ENCODE peak calls at places on chromosomes 5 and 9, in six cellular contexts. P is neuronal stem cell, Y is kidney, R is PC-3, B is adrenal gland, S is small intestine. G is an unnamed sample.

GRCh38 chr5:36492998-36493655 is 113.3 kb upstream of the SLC1A3 start:
- DNase-seq in S (no peak), P (no peak), R (peak; percentile 84), B (no peak), Y (no peak), G (no peak)

GRCh38 chr5:172766287-172767104 is 4.5 kb downstream of the DUSP1 start:
- DNase-seq in P (no peak), B (peak; percentile 96), R (peak; percentile 30), S (peak; percentile 71), Y (peak; percentile 90), G (peak; percentile 63)

GRCh38 chr5:86613459-86613858 is 4.3 kb upstream of the COX7C start:
- DNase-seq in P (no peak), B (no peak), Y (no peak), S (no peak), R (no peak), G (no peak)

GRCh38 chr5:75052461-75053285 is at the start of gene GCNT4:
- DNase-seq in B (peak; percentile 61), S (peak; percentile 41), Y (peak; percentile 85), R (peak; percentile 24), P (peak; percentile 51), G (peak; percentile 47)

GRCh38 chr5:65721775-65722574 is at the start of the genes NLN and SGTB:
- DNase-seq in S (peak; percentile 77), Y (peak; percentile 94), R (peak; percentile 55), P (peak; percentile 86), B (peak; percentile 84), G (peak; percentile 87)

GRCh38 chr9:86308687-86309086 is 26.3 kb upstream of the ISCA1 start:
- DNase-seq in B (no peak), S (no peak), R (no peak), Y (no peak), P (no peak), G (no peak)

GRCh38 chr5:78235289-78235688 is 59.2 kb downstream of the AP3B1 start:
- DNase-seq in S (no peak), P (no peak), B (no peak), R (no peak), Y (no peak), G (no peak)

GRCh38 chr9:122442568-122442967 is 35.2 kb downstream of the OR1J1 start:
- DNase-seq in B (no peak), P (no peak), R (no peak), Y (no peak), S (no peak), G (no peak)

GRCh38 chr9:120711841-120712538 is 2.3 kb downstream of the MEGF9 start:
- DNase-seq in Y (no peak), R (peak; percentile 18), B (no peak), S (peak; percentile 33), P (no peak), G (no peak)

GRCh38 chr5:147818290-147818689 is 13.2 kb downstream of the SPINK1 start:
- DNase-seq in R (peak; percentile 67), P (no peak), S (no peak), Y (no peak), B (no peak), G (no peak)

GRCh38 chr5:59988396-59988795 is 94.9 kb upstream of the PDE4D start:
- DNase-seq in Y (no peak), B (no peak), R (no peak), P (no peak), S (no peak), G (no peak)

GRCh38 chr9:7336356-7337075 is 463.1 kb downstream of the DMAC1 start:
- DNase-seq in B (no peak), R (no peak), Y (no peak), P (no peak), S (no peak), G (no peak)

GRCh38 chr5:131163315-131164119 is 1.5 kb downstream of the HINT1 start:
- DNase-seq in B (no peak), R (peak; percentile 30), P (no peak), Y (no peak), S (peak; percentile 51), G (no peak)

GRCh38 chr9:122551371-122551770 is 1.5 kb upstream of the OR1N2 start:
- DNase-seq in P (no peak), R (no peak), S (no peak), Y (no peak), B (no peak), G (no peak)

GRCh38 chr9:34995288-34996060 is 5.9 kb downstream of the DNAJB5 start:
- DNase-seq in S (no peak), P (no peak), R (no peak), B (peak; percentile 65), Y (peak; percentile 16), G (no peak)

GRCh38 chr5:26568316-26568715 is 470.1 kb downstream of the CDH9 start:
- DNase-seq in Y (peak; percentile 47), R (no peak), P (no peak), S (no peak), B (no peak), G (no peak)

GRCh38 chr5:10912435-10912834 is 151.4 kb upstream of the DAP start:
- DNase-seq in S (no peak), Y (no peak), P (no peak), B (no peak), R (no peak), G (no peak)

GRCh38 chr9:34654317-34655083 is 2.5 kb downstream of the IL11RA start:
- DNase-seq in R (no peak), B (peak; percentile 71), P (no peak), Y (peak; percentile 70), S (no peak), G (no peak)

GRCh38 chr5:553874-554273 is 29.6 kb upstream of the SLC9A3 start:
- DNase-seq in S (peak; percentile 74), Y (no peak), P (no peak), R (peak; percentile 57), B (peak; percentile 20), G (no peak)

GRCh38 chr5:175513726-175514125 is 35.4 kb downstream of the SFXN1 start:
- DNase-seq in S (no peak), P (no peak), R (no peak), Y (no peak), B (no peak), G (no peak)
- H3K27ac ChIP-seq in S (no peak overlapping the region), P (no peak overlapping the region), R (no peak overlapping the region), Y (no peak overlapping the region), B (no peak overlapping the region), G (no peak overlapping the region)

DNA sequence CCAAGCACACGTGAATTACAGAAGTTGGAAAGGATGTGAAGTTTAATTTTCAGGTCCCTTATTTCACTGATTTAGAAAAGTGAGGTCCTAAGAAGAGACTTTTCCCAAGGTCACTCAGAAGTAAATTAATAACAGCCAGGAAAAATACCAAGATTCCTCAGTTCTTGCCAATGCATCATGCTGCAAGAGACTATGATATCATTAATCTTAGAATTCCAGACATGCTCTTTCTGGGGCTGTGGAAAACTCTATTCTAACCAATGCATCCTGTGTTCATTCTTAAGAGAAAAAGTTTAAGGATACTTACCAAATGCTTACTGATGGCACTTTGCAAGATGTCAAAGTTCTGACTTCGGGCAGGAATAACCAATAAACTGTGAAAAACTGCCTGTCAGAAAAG is 42.8 kb downstream of the TEX10 start:
- DNase-seq in Y (no peak), S (no peak), R (no peak), P (no peak), B (no peak), G (no peak)
- H3K36me3 ChIP-seq in Y (peaks cover 7% of the 10 kb centered on the region), S (peaks cover 2% of the 10 kb centered on the region), R (peaks cover 25% of the 10 kb centered on the region), P (peaks cover 97% of the 10 kb centered on the region), B (no peaks in the 10 kb centered on the region), G (peaks cover 12% of the 10 kb centered on the region)

DNA sequence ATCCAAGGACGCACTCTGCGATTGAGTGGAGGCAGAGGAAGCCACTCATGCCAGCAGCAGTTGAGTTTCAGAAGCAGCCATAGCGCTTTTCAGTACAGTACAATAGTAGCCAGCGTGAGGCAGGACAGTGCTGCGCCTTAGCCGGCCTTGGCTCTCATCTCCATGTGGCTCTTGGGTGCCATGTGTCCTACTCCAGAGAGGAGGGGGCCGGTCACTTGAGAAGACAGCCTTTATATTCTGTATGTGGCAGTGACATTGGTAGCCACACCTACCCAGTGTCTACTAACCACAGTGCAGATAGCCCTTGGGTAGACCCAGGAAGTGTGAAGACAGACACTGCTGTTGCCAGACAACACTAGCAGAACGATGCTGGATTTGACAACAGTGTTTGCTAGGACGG is 42.3 kb downstream of the FAM78A start:
- DNase-seq in Y (peak; percentile 42), S (peak; percentile 11), P (no peak), B (no peak), R (no peak), G (peak; percentile 59)
- H3K27ac ChIP-seq in Y (no peak overlapping the region), S (no peak overlapping the region), P (no peak overlapping the region), B (no peak overlapping the region), R (no peak overlapping the region), G (peak overlapping the region; percentile 43)

DNA sequence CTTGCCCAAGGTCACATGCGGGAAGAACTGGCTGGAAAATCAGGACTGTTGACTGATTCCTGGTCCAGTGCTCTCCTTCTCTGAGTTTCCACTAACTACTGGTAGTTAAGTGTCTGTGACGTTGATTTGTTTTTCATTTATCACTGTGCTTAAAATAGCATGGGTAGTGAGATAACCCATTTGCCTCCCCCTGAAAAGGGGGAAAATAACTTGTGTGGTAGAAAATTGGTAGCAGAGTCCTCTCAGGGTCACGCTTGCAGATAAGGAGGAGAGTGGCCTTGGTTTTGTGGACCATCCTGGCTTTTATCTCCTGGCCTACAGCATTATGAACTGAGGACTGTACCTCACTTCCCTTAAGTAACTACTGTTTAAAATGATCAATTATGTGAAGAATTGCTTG is 10.9 kb downstream of the FUBP3 start:
- DNase-seq in P (no peak), S (no peak), B (no peak), R (no peak), Y (no peak), G (no peak)
- H3K36me3 ChIP-seq in P (peaks cover 46% of the 10 kb centered on the region), S (no peaks in the 10 kb centered on the region), B (no peaks in the 10 kb centered on the region), R (peaks cover 7% of the 10 kb centered on the region), Y (no peaks in the 10 kb centered on the region), G (peaks cover 2% of the 10 kb centered on the region)

GRCh38 chr9:93087971-93088655 is 7.9 kb upstream of the CARD19 start:
- DNase-seq in Y (peak; percentile 49), S (no peak), R (no peak), P (no peak), B (peak; percentile 27), G (no peak)
- H3K27ac ChIP-seq in Y (no peak overlapping the region), S (no peak overlapping the region), R (no peak overlapping the region), P (no peak overlapping the region), B (no peak overlapping the region), G (no peak overlapping the region)

GRCh38 chr5:128838631-128839030 is 126.7 kb upstream of the SLC27A6 start:
- DNase-seq in S (no peak), Y (no peak), P (no peak), R (no peak), B (no peak), G (no peak)

GRCh38 chr5:128850049-128850448 is 115.2 kb upstream of the SLC27A6 start:
- DNase-seq in Y (no peak), B (no peak), P (no peak), R (no peak), S (no peak), G (no peak)

GRCh38 chr5:128842241-128842640 is 123.0 kb upstream of the SLC27A6 start:
- DNase-seq in Y (no peak), P (no peak), B (no peak), R (no peak), S (no peak), G (no peak)

GRCh38 chr5:128844354-128844923 is 120.8 kb upstream of the SLC27A6 start:
- DNase-seq in R (peak; percentile 63), S (no peak), P (peak; percentile 6), Y (no peak), B (no peak), G (no peak)
- H3K36me3 ChIP-seq in R (no peaks in the 10 kb centered on the region), S (no peaks in the 10 kb centered on the region), P (no peaks in the 10 kb centered on the region), Y (no peaks in the 10 kb centered on the region), B (no peaks in the 10 kb centered on the region), G (no peaks in the 10 kb centered on the region)

GRCh38 chr5:132417889-132418432 is 48.5 kb downstream of the SLC22A5 start:
- DNase-seq in R (no peak), P (no peak), S (no peak), Y (no peak), B (no peak), G (no peak)
- H3K27ac ChIP-seq in R (no peak overlapping the region), P (no peak overlapping the region), S (peak overlapping the region; percentile 22), Y (no peak overlapping the region), B (no peak overlapping the region), G (no peak overlapping the region)

G was measured in CD8-positive, alpha-beta memory T cell.